ENCODE peak calls at places on chromosomes 11 and 22, in four cellular contexts. C is effector memory CD8-positive, alpha-beta T cell; F is KBM-7; A is AG10803. I is an unnamed sample.

GRCh38 chr22:26134654-26135330 is 34.5 kb upstream of the SEZ6L start:
- DNase-seq in F (peak; percentile 5), A (no peak), C (no peak), I (no peak)

GRCh38 chr22:44364750-44365118 is 52.0 kb upstream of the SHISAL1 start:
- DNase-seq in C (no peak), F (no peak), A (no peak), I (no peak)

GRCh38 chr11:121930004-121930965 is 185.7 kb downstream of the BLID start:
- DNase-seq in F (no peak), A (peak; percentile 52), C (no peak), I (no peak)

GRCh38 chr22:18992543-18993198 is 56.6 kb upstream of the PRODH start:
- DNase-seq in A (no peak), C (no peak), F (no peak), I (no peak)

GRCh38 chr11:103210543-103210942 is 101.3 kb downstream of the DYNC2H1 start:
- DNase-seq in A (no peak), F (no peak), C (no peak), I (no peak)

GRCh38 chr11:12556788-12557384 is 117.3 kb upstream of the TEAD1 start:
- DNase-seq in C (no peak), F (no peak), A (peak; percentile 99), I (no peak)

GRCh38 chr11:45096636-45097035 is 49.8 kb upstream of the PRDM11 start:
- DNase-seq in F (no peak), A (no peak), C (no peak), I (no peak)

GRCh38 chr11:17063171-17064002 is 14.1 kb downstream of the RPS13 start:
- DNase-seq in C (peak; percentile 39), F (peak; percentile 73), A (peak; percentile 35), I (no peak)

GRCh38 chr22:50674606-50675552 is 2.3 kb downstream of the SHANK3 start:
- DNase-seq in F (peak; percentile 59), A (peak; percentile 14), C (no peak), I (no peak)

GRCh38 chr11:23313001-23313400 is 452.7 kb upstream of the CCDC179 start:
- DNase-seq in A (peak; percentile 12), F (no peak), C (no peak), I (no peak)

GRCh38 chr11:2271077-2271326 is 614 bp upstream of the ASCL2 start:
- DNase-seq in C (no peak), A (no peak), F (no peak), I (no peak)

GRCh38 chr11:70612459-70613141 is 214.3 kb downstream of the CTTN start:
- DNase-seq in F (no peak), A (no peak), C (no peak), I (no peak)

GRCh38 chr11:17528906-17529813 is 15.1 kb downstream of the USH1C start:
- DNase-seq in A (peak; percentile 10), F (no peak), C (no peak), I (no peak)

GRCh38 chr11:20367313-20367948 is 3.9 kb downstream of the HTATIP2 start:
- DNase-seq in C (no peak), F (no peak), A (peak; percentile 78), I (no peak)

GRCh38 chr11:96337541-96338530 is 5.2 kb downstream of the MAML2 start:
- DNase-seq in F (no peak), A (peak; percentile 54), C (no peak), I (no peak)

GRCh38 chr22:19817561-19818263 is 37.0 kb downstream of the GNB1L start:
- DNase-seq in F (no peak), A (no peak), C (no peak), I (no peak)

GRCh38 chr11:73277467-73277866 is 5.3 kb downstream of the P2RY6 start:
- DNase-seq in C (no peak), A (no peak), F (no peak), I (no peak)

GRCh38 chr11:95135155-95135554 is 45.5 kb downstream of the ENDOD1 start:
- DNase-seq in F (no peak), A (no peak), C (no peak), I (no peak)